ENCODE peak calls at places on chromosome 9, in six cellular contexts. M, Q, D, G, V and S are unnamed samples.

GRCh38 chr9:108599571-108599970 is 256.2 kb downstream of the ACTL7B start:
- DNase-seq in M (no peak), Q (no peak), D (no peak), G (no peak), V (no peak), S (no peak)

GRCh38 chr9:78089111-78089510 is 57.5 kb upstream of the GNAQ start:
- DNase-seq in M (no peak), Q (no peak), D (no peak), G (no peak), V (no peak), S (no peak)

GRCh38 chr9:97525451-97525850 is 24.0 kb downstream of the TMOD1 start:
- DNase-seq in M (no peak), Q (no peak), D (no peak), G (no peak), V (peak), S (no peak)

GRCh38 chr9:23379842-23380241 is 446.2 kb downstream of the ELAVL2 start:
- DNase-seq in M (no peak), Q (no peak), D (peak), G (no peak), V (no peak), S (no peak)

GRCh38 chr9:119094086-119094485 is 275.1 kb downstream of the BRINP1 start:
- DNase-seq in M (no peak), Q (no peak), D (no peak), G (no peak), V (no peak), S (peak)

GRCh38 chr9:108859459-108860114 is 2.5 kb upstream of the ACTL7A start:
- DNase-seq in M (no peak), Q (no peak), D (no peak), G (no peak), V (no peak), S (no peak)

GRCh38 chr9:138063033-138063432 is 185.5 kb downstream of the CACNA1B start:
- DNase-seq in M (no peak), Q (no peak), D (no peak), G (no peak), V (no peak), S (no peak)

GRCh38 chr9:105119166-105119565 is 125.3 kb upstream of the SLC44A1 start:
- DNase-seq in M (no peak), Q (no peak), D (no peak), G (no peak), V (no peak), S (no peak)

GRCh38 chr9:11558043-11558442 is 945.2 kb upstream of the PTPRD start:
- DNase-seq in M (no peak), Q (no peak), D (no peak), G (no peak), V (no peak), S (no peak)

GRCh38 chr9:72362680-72363139 is 2.3 kb downstream of the ZFAND5 start:
- DNase-seq in M (peak), Q (peak), D (peak), G (peak), V (peak), S (peak)

GRCh38 chr9:93001036-93001435 is 53.7 kb downstream of the FGD3 start:
- DNase-seq in M (no peak), Q (no peak), D (no peak), G (no peak), V (no peak), S (no peak)

GRCh38 chr9:20417695-20418094 is 204.6 kb downstream of the MLLT3 start:
- DNase-seq in M (no peak), Q (no peak), D (no peak), G (no peak), V (no peak), S (no peak)

GRCh38 chr9:91374939-91375338 is 13.2 kb upstream of the AUH start:
- DNase-seq in M (no peak), Q (no peak), D (no peak), G (no peak), V (no peak), S (no peak)

GRCh38 chr9:95641591-95641990 is 124.8 kb upstream of the PTCH1 start:
- DNase-seq in M (no peak), Q (no peak), D (no peak), G (no peak), V (no peak), S (peak)

GRCh38 chr9:70477907-70478480 is 63.5 kb upstream of the KLF9 start:
- DNase-seq in M (no peak), Q (no peak), D (peak), G (no peak), V (no peak), S (peak)

GRCh38 chr9:136284951-136285350 is 18.9 kb downstream of the CCDC187 start:
- DNase-seq in M (no peak), Q (no peak), D (no peak), G (no peak), V (no peak), S (no peak)

GRCh38 chr9:4137755-4138154 is 162.1 kb downstream of the GLIS3 start:
- DNase-seq in M (no peak), Q (no peak), D (no peak), G (no peak), V (no peak), S (no peak)

GRCh38 chr9:34430843-34431437 is 27.4 kb downstream of the FAM219A start:
- DNase-seq in M (peak), Q (peak), D (peak), G (peak), V (peak), S (peak)

GRCh38 chr9:116279230-116279629 is 125.6 kb downstream of the PAPPA start:
- DNase-seq in M (no peak), Q (no peak), D (no peak), G (no peak), V (no peak), S (no peak)

GRCh38 chr9:94996638-94997037 is 270.1 kb downstream of the AOPEP start:
- DNase-seq in M (no peak), Q (no peak), D (no peak), G (no peak), V (no peak), S (no peak)

GRCh38 chr9:122402403-122403268 is 31.8 kb downstream of the PTGS1 start:
- DNase-seq in M (no peak), Q (peak), D (no peak), G (no peak), V (no peak), S (no peak)

GRCh38 chr9:136013116-136013515 is 51.9 kb upstream of the UBAC1 start:
- DNase-seq in M (no peak), Q (no peak), D (no peak), G (no peak), V (no peak), S (peak)

GRCh38 chr9:94984891-94985476 is 258.5 kb downstream of the AOPEP start:
- DNase-seq in M (no peak), Q (no peak), D (no peak), G (no peak), V (no peak), S (no peak)

GRCh38 chr9:125679597-125680189 is 27.3 kb downstream of the MAPKAP1 start:
- DNase-seq in M (no peak), Q (no peak), D (no peak), G (no peak), V (no peak), S (no peak)

GRCh38 chr9:12814877-12815237 is 40.0 kb downstream of the LURAP1L start:
- DNase-seq in M (no peak), Q (no peak), D (no peak), G (no peak), V (no peak), S (no peak)

GRCh38 chr9:122088880-122089567 is 4.1 kb downstream of the TTLL11 start:
- DNase-seq in M (no peak), Q (no peak), D (peak), G (no peak), V (no peak), S (no peak)

GRCh38 chr9:97060796-97061195 is 21.9 kb upstream of the CTSV start:
- DNase-seq in M (no peak), Q (no peak), D (no peak), G (no peak), V (no peak), S (no peak)

GRCh38 chr9:135992486-135993408 is 31.6 kb upstream of the UBAC1 start:
- DNase-seq in M (peak), Q (peak), D (peak), G (peak), V (peak), S (peak)

GRCh38 chr9:23826120-23826629 is at the start of gene ELAVL2:
- DNase-seq in M (peak), Q (peak), D (peak), G (peak), V (peak), S (peak)

GRCh38 chr9:137128158-137129088 is 10.5 kb upstream of the GRIN1 start:
- DNase-seq in M (no peak), Q (no peak), D (no peak), G (no peak), V (no peak), S (no peak)

GRCh38 chr9:74920944-74921626 is 31.6 kb downstream of the C9orf40 start:
- DNase-seq in M (no peak), Q (no peak), D (no peak), G (no peak), V (no peak), S (no peak)

GRCh38 chr9:98686961-98687855 is 21.5 kb downstream of the GABBR2 start:
- DNase-seq in M (no peak), Q (no peak), D (peak), G (no peak), V (no peak), S (no peak)

GRCh38 chr9:6842584-6842947 is 84.8 kb downstream of the KDM4C start:
- DNase-seq in M (no peak), Q (no peak), D (no peak), G (no peak), V (no peak), S (no peak)

GRCh38 chr9:93124793-93125192 is 9.3 kb downstream of the NINJ1 start:
- DNase-seq in M (no peak), Q (no peak), D (no peak), G (no peak), V (no peak), S (peak)

GRCh38 chr9:112836394-112836793 is 54.3 kb downstream of the SLC46A2 start:
- DNase-seq in M (no peak), Q (no peak), D (no peak), G (no peak), V (no peak), S (no peak)

GRCh38 chr9:109977521-109977920 is 197.5 kb downstream of the PALM2AKAP2 start:
- DNase-seq in M (no peak), Q (no peak), D (no peak), G (no peak), V (no peak), S (no peak)

GRCh38 chr9:130948266-130948665 is 9.2 kb upstream of the FIBCD1 start:
- DNase-seq in M (no peak), Q (no peak), D (no peak), G (no peak), V (no peak), S (no peak)

GRCh38 chr9:130952065-130952762 is 13.2 kb upstream of the FIBCD1 start:
- DNase-seq in M (no peak), Q (no peak), D (no peak), G (no peak), V (no peak), S (no peak)

GRCh38 chr9:130949188-130950038 is 10.4 kb upstream of the FIBCD1 start:
- DNase-seq in M (no peak), Q (no peak), D (no peak), G (no peak), V (no peak), S (no peak)

GRCh38 chr9:130947618-130948140 is 8.6 kb upstream of the FIBCD1 start:
- DNase-seq in M (no peak), Q (no peak), D (no peak), G (no peak), V (no peak), S (no peak)

DNA sequence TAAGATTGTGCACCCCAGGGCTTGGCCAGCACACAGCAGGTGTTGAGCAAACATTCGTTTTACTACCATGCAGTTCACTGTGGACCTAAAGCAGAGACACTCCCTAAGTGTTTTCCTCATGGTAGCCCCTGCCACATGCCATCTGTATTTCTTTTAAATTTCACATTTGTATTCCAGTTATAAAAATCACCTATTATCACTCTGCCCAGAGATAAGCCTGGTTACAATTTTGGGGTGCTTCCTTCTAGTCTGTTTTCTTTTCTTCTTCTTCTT is 10.9 kb upstream of the FIBCD1 start:
- DNase-seq in M (no peak), Q (no peak), D (no peak), G (no peak), V (no peak), S (no peak)
- TF ChIP-seq CTCF in M (no peak), Q (no peak), D (no peak), G (no peak), V (no peak), S (no peak)

GRCh38 chr9:128689293-128689770 is 310 bp downstream of the SET start:
- DNase-seq in M (peak), Q (no peak), D (peak), G (peak), V (no peak), S (peak)
- TF ChIP-seq POLR2A in M (no peak), Q (no peak), D (no peak), G (no peak), V (no peak), S (peak)

GRCh38 chr9:33263131-33263935 is 1.2 kb downstream of the BAG1 start:
- DNase-seq in M (no peak), Q (no peak), D (no peak), G (no peak), V (no peak), S (no peak)

GRCh38 chr9:33265211-33265885 is 499 bp downstream of the CHMP5 start:
- DNase-seq in M (no peak), Q (no peak), D (no peak), G (no peak), V (no peak), S (peak)

GRCh38 chr9:33263936-33264472 is 504 bp downstream of the BAG1 start:
- DNase-seq in M (peak), Q (peak), D (peak), G (no peak), V (peak), S (no peak)

GRCh38 chr9:33267368-33267767 is 2.5 kb downstream of the CHMP5 start:
- DNase-seq in M (no peak), Q (no peak), D (no peak), G (no peak), V (no peak), S (no peak)

DNA sequence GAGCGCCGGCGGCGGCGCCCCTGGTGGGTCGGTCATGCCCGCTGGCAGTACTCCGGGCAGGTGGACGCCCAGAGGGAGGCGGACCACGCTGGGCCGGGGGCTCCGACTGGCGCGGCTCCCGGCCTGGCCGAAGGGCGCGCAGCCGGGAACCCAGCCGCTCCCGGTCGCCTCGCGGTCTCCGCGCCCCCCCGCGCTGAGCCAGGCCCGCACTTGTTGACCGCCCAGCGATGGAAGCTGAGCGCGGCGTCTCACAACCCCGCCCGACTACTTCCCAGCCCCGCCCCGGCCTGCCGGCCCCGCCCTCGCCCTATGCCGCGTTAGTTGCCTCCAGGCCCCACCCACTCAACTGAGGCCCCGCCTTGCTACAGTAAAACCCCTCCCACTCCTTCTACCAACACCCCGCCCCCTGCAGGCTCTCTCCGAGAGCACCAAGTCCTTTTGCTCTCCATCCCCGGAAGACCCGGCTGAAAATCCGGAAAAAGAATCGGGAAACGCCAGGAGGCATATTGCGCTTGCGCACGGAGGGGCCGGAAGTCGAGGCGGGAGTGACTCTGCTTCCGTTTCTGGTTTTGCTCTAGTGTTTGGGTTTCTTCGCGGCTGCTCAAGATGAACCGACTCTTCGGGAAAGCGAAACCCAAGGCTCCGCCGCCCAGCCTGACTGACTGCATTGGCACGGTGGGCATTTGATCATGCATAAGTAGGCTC is at the start of the genes BAG1 and CHMP5:
- DNase-seq in M (peak), Q (peak), D (peak), G (peak), V (peak), S (peak)
- TF ChIP-seq CTCF in M (peak), Q (no peak), D (peak), G (no peak), V (peak), S (no peak)

DNA sequence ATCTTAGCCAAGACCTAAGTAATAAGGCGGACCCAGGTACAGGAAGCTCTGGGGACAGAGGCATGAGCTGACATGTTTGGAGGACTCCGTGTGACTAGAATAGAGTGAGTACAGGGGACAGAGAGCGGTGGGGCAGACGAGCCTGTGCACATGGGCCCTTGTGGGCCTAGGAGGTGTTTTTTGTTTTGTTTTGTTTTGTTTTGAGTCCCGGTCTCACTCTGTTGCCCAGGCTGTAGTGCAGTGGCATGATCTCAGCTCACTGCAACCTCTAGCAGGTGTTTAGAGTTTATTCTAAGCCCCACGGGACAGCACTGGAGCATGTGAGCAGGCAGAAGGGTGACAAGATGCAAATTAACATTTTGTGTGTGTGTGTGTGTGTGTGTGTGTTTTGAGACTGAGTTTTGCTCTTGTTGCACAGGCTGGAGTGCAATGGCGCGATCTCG is 3.1 kb upstream of the EEIG1 start:
- DNase-seq in M (no peak), Q (no peak), D (no peak), G (no peak), V (no peak), S (no peak)
- TF ChIP-seq POLR2A in M (no peak), Q (no peak), D (no peak), G (no peak), V (peak), S (no peak)

DNA sequence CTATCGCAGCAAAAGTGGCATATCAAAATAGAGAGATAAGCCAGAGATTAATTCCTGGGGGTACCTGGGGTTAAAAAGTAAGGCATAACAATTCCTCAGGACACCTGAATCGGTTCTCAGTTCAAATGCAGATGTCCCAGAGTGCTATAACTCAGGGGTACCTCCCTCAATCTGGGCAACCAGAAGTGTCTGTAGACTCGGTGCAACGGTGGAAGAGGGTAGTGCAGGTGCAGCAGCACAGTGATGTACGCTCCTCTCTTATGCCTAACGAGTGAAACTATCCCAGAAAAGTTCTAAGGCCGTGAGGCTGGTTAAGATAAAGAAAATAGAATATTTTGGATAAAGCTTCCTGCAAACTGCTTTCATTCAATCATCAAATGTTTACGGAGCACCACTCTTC is 7.9 kb upstream of the NR4A3 start:
- DNase-seq in M (no peak), Q (no peak), D (no peak), G (no peak), V (no peak), S (no peak)
- TF ChIP-seq CTCF in M (no peak), Q (no peak), D (no peak), G (no peak), V (no peak), S (no peak)

DNA sequence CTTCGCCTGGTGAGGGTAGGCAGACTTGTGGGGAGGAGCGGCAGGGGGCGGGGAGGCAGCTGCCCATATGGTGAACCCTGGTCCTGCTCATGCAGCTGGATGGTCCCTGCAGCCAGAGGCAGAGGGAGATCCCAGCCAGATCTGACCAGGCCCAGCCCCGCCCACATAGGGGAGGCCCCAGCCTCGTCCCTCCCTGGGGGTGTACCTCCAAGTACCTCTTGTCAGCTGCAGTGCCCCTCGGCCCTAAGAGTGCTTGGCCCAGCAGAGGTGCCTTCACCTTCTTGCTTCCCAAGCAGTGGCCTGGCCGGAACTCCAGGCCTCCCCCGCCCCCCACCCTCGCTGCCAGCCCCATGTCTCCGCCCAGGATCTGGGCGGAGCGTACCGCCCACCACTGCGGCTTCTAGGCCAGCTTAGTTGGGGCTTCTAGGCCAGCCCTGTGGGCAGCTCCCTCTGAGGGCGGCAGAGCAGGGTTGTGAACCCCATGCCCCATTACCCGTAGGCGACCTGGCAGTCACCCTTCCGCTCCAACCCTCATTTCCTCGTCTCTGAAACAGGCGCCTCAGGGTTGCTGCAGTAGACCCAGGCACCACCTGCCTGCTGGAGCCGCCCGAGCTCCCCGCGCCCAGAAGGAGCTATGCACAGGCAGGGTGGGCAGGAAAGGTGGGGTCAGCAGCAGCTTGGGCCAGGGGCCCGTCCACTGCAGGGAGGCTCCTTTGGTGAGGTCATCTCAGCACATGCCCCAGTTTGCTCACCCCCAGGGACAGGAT is at the start of gene SARDH:
- DNase-seq in M (peak), Q (no peak), D (peak), G (peak), V (no peak), S (peak)
- TF ChIP-seq POLR2A in M (no peak), Q (no peak), D (peak), G (no peak), V (no peak), S (no peak)